ENCODE peak calls at places on chromosomes 16 and 17, in five cellular contexts. H, U, F, K and N are unnamed samples. For H3K4me1, the result is how much of the 10 kb centered on the place peaks cover.

GRCh38 chr16:69150146-69150865 is 17.9 kb downstream of the UTP4 start:
- DNase-seq in F (peak), H (peak), U (no peak), K (no peak), N (peak)

GRCh38 chr16:17433577-17433960 is 37.2 kb downstream of the XYLT1 start:
- DNase-seq in K (no peak), F (no peak), H (no peak), U (no peak), N (no peak)

GRCh38 chr16:86680661-86681439 is 102.5 kb downstream of the FOXL1 start:
- DNase-seq in H (no peak), U (no peak), F (no peak), K (no peak), N (peak)

GRCh38 chr17:67633751-67634191 is 84.0 kb upstream of the NOL11 start:
- DNase-seq in U (no peak), F (no peak), H (no peak), K (no peak), N (no peak)

GRCh38 chr17:7685533-7686220 is 1.6 kb downstream of the TP53 start:
- DNase-seq in K (peak), F (peak), U (peak), H (peak), N (peak)

GRCh38 chr17:71440513-71440912 is 680.3 kb upstream of the SOX9 start:
- DNase-seq in K (no peak), U (no peak), H (no peak), F (no peak), N (peak)

GRCh38 chr16:74261068-74261467 is 35.5 kb upstream of the PSMD7 start:
- DNase-seq in F (no peak), K (peak), H (no peak), U (no peak), N (no peak)

GRCh38 chr16:1713933-1714332 is 7.9 kb downstream of the MAPK8IP3 start:
- DNase-seq in K (no peak), U (no peak), H (no peak), F (peak), N (no peak)

GRCh38 chr16:1108299-1109252 is 12.5 kb upstream of the C1QTNF8 start:
- DNase-seq in F (peak), K (peak), H (no peak), U (no peak), N (no peak)

GRCh38 chr17:35241520-35241919 is 1.4 kb upstream of the SLFN5 start:
- DNase-seq in H (peak), K (no peak), U (no peak), F (no peak), N (no peak)

GRCh38 chr17:77836557-77837041 is 121.9 kb upstream of the TNRC6C start:
- DNase-seq in U (no peak), H (no peak), F (no peak), K (no peak), N (no peak)

GRCh38 chr16:21684199-21684598 is 20.4 kb downstream of the OTOA start:
- DNase-seq in H (peak), F (peak), U (no peak), K (no peak), N (no peak)

GRCh38 chr16:10566613-10567012 is 13.8 kb downstream of the EMP2 start:
- DNase-seq in H (no peak), K (no peak), F (no peak), U (no peak), N (no peak)

GRCh38 chr16:30813821-30814189 is 26.8 kb upstream of the ZNF629 start:
- DNase-seq in F (no peak), U (no peak), K (no peak), H (no peak), N (no peak)

GRCh38 chr16:30820952-30821421 is 34.0 kb upstream of the ZNF629 start:
- DNase-seq in F (no peak), U (no peak), K (no peak), H (no peak), N (no peak)

GRCh38 chr16:30821891-30822290 is 34.9 kb upstream of the ZNF629 start:
- DNase-seq in U (no peak), K (no peak), H (no peak), F (no peak), N (no peak)

DNA sequence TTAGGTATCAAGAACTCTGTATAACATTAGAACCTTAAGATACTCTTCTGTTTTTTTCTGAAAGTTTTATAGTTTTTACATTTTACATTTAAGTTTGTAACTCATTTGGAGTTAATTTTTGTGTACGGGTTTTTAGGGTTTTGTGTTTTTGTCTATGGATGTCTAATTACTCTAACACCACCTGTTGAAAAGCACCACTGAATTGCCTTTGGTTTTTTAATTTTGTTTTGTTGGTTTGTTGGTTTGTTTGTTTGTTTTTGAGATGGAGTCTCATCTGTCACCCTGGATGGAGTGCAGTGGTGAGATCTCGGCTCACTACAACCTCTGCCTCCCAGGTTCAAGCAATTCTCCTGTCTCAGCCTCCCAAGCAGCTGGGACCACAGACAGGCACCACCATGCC is 29.8 kb upstream of the ZNF629 start:
- DNase-seq in H (no peak), K (no peak), U (no peak), F (no peak), N (no peak)
- H3K4me1 ChIP-seq in H (under half), K (under half), U (under half), F (under half), N (under half)

GRCh38 chr16:8676737-8677375 is 2.4 kb downstream of the ABAT start:
- DNase-seq in F (no peak), U (no peak), K (no peak), H (no peak), N (no peak)
- H3K4me1 ChIP-seq in F (under half), U (under half), K (under half), H (under half), N (under half)

DNA sequence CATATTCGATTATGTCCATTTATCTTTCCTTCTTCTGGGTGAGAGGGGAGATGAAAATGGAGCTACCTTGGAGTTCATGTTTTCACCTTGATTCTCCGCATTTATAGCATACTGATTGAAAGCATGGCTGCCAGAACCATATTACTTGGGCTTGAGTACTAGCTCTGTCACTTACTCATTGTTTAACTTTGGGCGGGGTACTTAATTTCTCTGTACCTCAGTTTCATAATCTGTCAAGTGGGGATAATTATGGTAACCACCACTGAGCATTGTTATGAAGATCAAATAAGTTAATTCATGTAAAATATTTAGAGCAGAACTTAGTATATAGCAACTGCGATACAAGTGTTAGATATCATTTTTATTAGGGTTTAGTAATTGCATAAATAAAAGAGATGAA is 65.2 kb downstream of the FTO start:
- DNase-seq in F (no peak), U (no peak), H (no peak), K (no peak), N (no peak)
- H3K4me1 ChIP-seq in F (under half), U (half or more), H (under half), K (under half), N (under half)

DNA sequence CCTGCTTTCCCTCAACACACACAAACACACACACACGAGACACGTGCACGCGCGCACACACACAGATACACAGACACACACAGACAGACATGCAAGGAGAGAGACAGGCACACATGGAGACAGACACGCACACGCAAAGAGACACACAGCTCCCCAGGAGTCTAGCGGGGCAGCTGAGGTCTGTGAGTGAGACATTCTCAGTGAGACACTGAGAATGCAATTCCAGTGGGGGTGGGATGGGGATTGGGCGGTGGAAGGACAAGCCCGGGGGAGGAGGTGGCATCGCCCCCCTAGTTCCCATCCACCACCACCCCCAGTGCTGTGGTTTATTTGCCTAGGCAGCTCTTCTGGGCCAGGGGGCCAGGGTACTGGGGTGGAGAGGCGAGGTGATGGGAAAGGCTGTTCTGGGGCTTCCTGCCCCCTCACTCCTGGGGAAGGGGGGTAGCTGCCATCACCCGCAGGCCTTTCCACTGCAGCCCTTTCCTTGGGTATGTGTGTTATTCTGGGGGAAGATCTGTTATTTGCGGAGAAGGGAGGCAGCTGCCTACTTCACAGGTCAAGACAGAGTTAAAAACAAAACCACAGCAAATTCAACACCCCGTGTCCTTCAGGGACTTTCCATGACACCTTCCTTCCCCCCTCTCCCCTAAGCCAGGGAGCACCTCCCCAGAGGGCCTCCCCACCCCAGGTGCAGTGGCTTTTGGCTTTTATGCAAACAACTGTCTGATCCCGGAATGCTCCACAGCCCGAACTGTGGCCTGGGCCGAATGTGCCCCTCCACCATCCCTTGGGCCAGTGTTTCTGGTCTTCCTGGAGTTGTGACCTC is 18.0 kb downstream of the GRB7 start:
- DNase-seq in U (no peak), K (no peak), H (peak), F (no peak), N (no peak)
- H3K4me1 ChIP-seq in U (under half), K (under half), H (half or more), F (under half), N (half or more)

GRCh38 chr17:970388-970768 is 9.2 kb downstream of the NXN start:
- DNase-seq in U (no peak), K (no peak), F (no peak), H (no peak), N (no peak)
- H3K4me1 ChIP-seq in U (under half), K (under half), F (under half), H (under half), N (under half)

GRCh38 chr17:79022507-79022991 is 1.4 kb upstream of the C1QTNF1 start:
- DNase-seq in K (peak), F (no peak), H (no peak), U (peak), N (no peak)
- H3K4me1 ChIP-seq in K (under half), F (under half), H (under half), U (half or more), N (under half)